ENCODE peak calls at places on chromosomes 3 and 15, in four cellular contexts. L, J, V and S are unnamed samples.

GRCh38 chr3:187196573-187197094 is 652 bp upstream of the RTP1 start:
- DNase-seq in V (no peak), L (no peak), J (no peak), S (no peak)

GRCh38 chr3:45462522-45463262 is 74.3 kb downstream of the LARS2 start:
- DNase-seq in L (no peak), J (no peak), V (no peak), S (peak; percentile 5)

GRCh38 chr3:74267583-74268184 is 346.8 kb downstream of the CNTN3 start:
- DNase-seq in V (peak; percentile 75), J (peak; percentile 69), L (no peak), S (peak; percentile 30)

GRCh38 chr3:13853978-13854296 is 25.9 kb downstream of the WNT7A start:
- DNase-seq in J (no peak), V (no peak), L (no peak), S (no peak)

GRCh38 chr3:102235679-102236078 is 199.1 kb upstream of the ZPLD1 start:
- DNase-seq in J (no peak), V (peak; percentile 28), L (no peak), S (peak; percentile 60)

GRCh38 chr15:73939138-73939537 is 12.9 kb downstream of the LOXL1 start:
- DNase-seq in J (no peak), L (peak; percentile 6), V (no peak), S (no peak)

GRCh38 chr3:101809178-101810022 is 30.4 kb downstream of the NXPE3 start:
- DNase-seq in L (no peak), J (peak; percentile 54), V (peak; percentile 18), S (peak; percentile 34)

GRCh38 chr3:100737334-100737733 is 28.0 kb downstream of the TFG start:
- DNase-seq in L (no peak), V (no peak), J (no peak), S (no peak)

GRCh38 chr3:170483485-170484262 is 65.0 kb downstream of the CLDN11 start:
- DNase-seq in J (no peak), L (no peak), V (no peak), S (no peak)

GRCh38 chr15:56467626-56468025 is 2.7 kb upstream of the MNS1 start:
- DNase-seq in V (no peak), J (no peak), L (no peak), S (no peak)

GRCh38 chr3:139679218-139679617 is 1.4 kb upstream of the NMNAT3 start:
- DNase-seq in L (no peak), V (no peak), J (no peak), S (no peak)

GRCh38 chr15:82184776-82185175 is 77.8 kb downstream of the EFL1 start:
- DNase-seq in J (no peak), V (no peak), L (no peak), S (no peak)

GRCh38 chr15:57356178-57356577 is 20.1 kb upstream of the CGNL1 start:
- DNase-seq in J (no peak), L (no peak), V (no peak), S (no peak)

GRCh38 chr3:186151077-186151971 is 42.4 kb upstream of the ETV5 start:
- DNase-seq in L (no peak), V (no peak), J (peak; percentile 35), S (no peak)

GRCh38 chr3:140859592-140860336 is 81.9 kb upstream of the SLC25A36 start:
- DNase-seq in J (no peak), V (no peak), L (no peak), S (no peak)

GRCh38 chr15:65192016-65192415 is 6.9 kb upstream of the CLPX start:
- DNase-seq in J (no peak), V (peak; percentile 79), L (no peak), S (no peak)

GRCh38 chr15:52515343-52515742 is 13.3 kb downstream of the MYO5A start:
- DNase-seq in J (no peak), V (no peak), L (no peak), S (no peak)

GRCh38 chr3:61669676-61670299 is 108.4 kb downstream of the PTPRG start:
- DNase-seq in L (no peak), V (no peak), J (no peak), S (peak; percentile 71)

GRCh38 chr3:12187448-12188327 is 29.0 kb upstream of the TIMP4 start:
- DNase-seq in L (peak; percentile 26), J (peak; percentile 26), V (no peak), S (peak; percentile 64)

GRCh38 chr15:38828031-38828532 is 263.5 kb upstream of the RASGRP1 start:
- DNase-seq in L (no peak), J (no peak), V (no peak), S (no peak)

GRCh38 chr15:25784141-25784540 is 79.0 kb downstream of the ATP10A start:
- DNase-seq in L (no peak), J (no peak), V (no peak), S (no peak)

GRCh38 chr15:68401496-68402431 is 30.2 kb downstream of the ITGA11 start:
- DNase-seq in J (no peak), L (peak; percentile 11), V (peak; percentile 2), S (no peak)

GRCh38 chr15:76843269-76843668 is 61.9 kb downstream of the SCAPER start:
- DNase-seq in J (no peak), L (no peak), V (no peak), S (no peak)

GRCh38 chr15:47715856-47716445 is 1.4 kb upstream of the SEMA6D start:
- DNase-seq in V (peak; percentile 33), J (no peak), L (no peak), S (peak; percentile 62)

GRCh38 chr15:66066439-66066838 is 187.1 kb downstream of the MEGF11 start:
- DNase-seq in J (no peak), V (no peak), L (no peak), S (no peak)

GRCh38 chr3:31244929-31245817 is 287.6 kb upstream of the STT3B start:
- DNase-seq in V (no peak), J (no peak), L (no peak), S (no peak)

GRCh38 chr3:45054196-45054857 is 28.2 kb downstream of the CLEC3B start:
- DNase-seq in V (no peak), J (no peak), L (no peak), S (no peak)

GRCh38 chr3:187132666-187133065 is 6.6 kb downstream of the RPL39L start:
- DNase-seq in V (no peak), L (no peak), J (no peak), S (no peak)

GRCh38 chr3:185205865-185206264 is 48.0 kb downstream of the EHHADH start:
- DNase-seq in V (no peak), L (no peak), J (no peak), S (no peak)

GRCh38 chr15:29083161-29083560 is 186.5 kb downstream of the NSMCE3 start:
- DNase-seq in J (no peak), L (no peak), V (no peak), S (no peak)

GRCh38 chr3:168081171-168081771 is 14.5 kb downstream of the GOLIM4 start:
- DNase-seq in L (no peak), J (no peak), V (no peak), S (no peak)

GRCh38 chr15:75107905-75108838 is 84.8 kb downstream of the PPCDC start:
- DNase-seq in L (no peak), J (peak; percentile 48), V (no peak), S (no peak)

GRCh38 chr3:11507719-11508118 is 136.0 kb downstream of the VGLL4 start:
- DNase-seq in L (no peak), J (no peak), V (no peak), S (no peak)

GRCh38 chr15:94235041-94235440 is 3.7 kb downstream of the MCTP2 start:
- DNase-seq in V (no peak), L (no peak), J (no peak), S (no peak)

GRCh38 chr3:64191822-64192221 is 33.4 kb downstream of the PRICKLE2 start:
- DNase-seq in V (no peak), L (no peak), J (no peak), S (no peak)

GRCh38 chr3:194579091-194579606 is 54.1 kb downstream of the TMEM44 start:
- DNase-seq in V (peak; percentile 26), L (no peak), J (no peak), S (no peak)

GRCh38 chr3:169362261-169362660 is 301.3 kb downstream of the MECOM start:
- DNase-seq in L (no peak), V (no peak), J (peak; percentile 65), S (peak; percentile 5)

GRCh38 chr15:59035157-59035556 is 47.7 kb downstream of the RNF111 start:
- DNase-seq in V (no peak), L (no peak), J (no peak), S (no peak)

DNA sequence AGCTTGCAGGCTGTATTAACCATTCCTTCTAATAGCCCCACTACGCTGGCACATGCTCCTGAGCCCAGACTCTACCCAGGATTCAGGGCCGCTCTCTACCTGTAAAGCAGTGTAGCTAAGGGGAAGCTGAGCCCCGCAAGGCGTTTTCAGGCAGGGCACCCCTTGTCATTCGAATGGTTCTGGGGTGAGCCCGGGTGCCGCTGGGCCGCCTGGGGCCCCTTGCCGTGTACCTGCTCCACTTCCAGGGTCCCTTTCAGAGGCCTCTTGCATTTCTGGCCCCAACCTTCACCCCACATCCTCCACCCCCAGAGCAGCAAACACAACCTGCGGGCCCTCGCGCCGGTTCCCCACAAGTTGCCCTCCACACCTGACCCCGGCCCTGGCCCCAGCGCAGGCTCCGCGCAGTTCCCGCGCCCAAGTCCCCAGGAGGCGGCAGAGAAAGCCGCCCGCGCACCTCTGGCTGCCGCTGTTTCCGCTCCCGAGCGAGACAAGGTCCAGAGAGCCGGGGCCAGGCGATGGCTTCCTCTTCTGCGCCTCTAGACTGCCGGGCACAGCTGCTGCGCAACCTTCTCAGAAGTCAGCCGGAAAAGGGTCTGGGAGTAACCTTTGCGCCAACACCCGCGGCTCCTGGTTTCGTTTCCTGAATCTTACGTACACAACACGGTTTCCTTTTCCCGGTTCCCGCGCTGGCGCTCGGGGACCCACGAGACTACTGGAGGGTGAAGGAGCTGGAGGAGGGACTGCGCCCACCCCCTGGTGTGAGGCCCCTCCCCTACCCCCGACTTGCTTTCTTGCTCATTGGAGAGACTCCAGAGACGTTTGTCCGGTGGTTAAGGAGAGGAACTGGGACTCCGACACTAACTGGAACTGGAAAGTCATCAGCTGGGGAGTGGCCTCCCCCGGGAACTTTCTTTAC is at the start of gene PLSCR1:
- DNase-seq in J (peak; percentile 96), L (peak; percentile 94), V (peak; percentile 95), S (peak; percentile 89)
- TF ChIP-seq POLR2A in J (peak; percentile 83), L (peak; percentile 75), V (no peak), S (peak; percentile 70)

DNA sequence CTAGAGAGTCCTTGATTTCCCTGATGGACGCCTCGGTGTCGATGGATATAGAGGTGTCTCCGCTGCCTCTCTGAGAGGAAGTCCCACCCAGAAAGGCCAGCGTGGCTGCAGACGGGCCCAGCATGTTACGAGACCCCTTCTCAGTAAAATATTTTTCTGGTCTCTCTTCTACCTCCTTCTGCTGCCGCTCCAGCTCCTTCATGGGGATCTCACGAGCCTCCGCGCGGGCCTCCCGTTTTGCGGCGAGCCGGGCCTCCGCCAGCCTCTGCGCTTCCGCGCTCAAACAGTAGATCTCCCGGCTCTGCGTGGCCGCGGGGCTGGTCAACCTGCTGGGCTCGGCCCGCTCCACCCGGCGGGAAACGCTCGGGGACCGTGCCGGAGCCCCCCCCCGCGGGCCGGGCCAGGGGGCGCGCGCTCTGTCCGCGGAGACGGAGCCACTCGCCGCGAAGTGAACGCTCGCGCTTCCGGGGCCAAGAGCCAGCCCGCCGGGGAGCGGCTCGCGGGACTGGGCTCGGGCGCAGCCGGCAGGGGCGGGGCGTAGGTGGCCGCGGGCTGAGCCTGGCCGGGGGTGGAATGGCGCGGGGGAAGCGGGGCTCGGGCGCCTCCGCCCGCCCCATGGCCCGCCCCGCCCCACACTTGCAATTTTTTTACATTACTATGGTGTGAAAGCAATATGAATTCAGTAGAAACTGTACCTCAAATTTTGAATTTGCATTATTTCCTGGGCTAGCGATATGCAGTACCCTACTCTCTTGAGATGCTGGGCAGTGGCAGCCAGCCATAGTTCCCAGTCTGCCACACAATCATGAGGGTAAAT is 10.2 kb upstream of the KCNMB3 start:
- DNase-seq in V (peak; percentile 74), J (peak; percentile 75), L (peak; percentile 78), S (peak; percentile 70)
- TF ChIP-seq POLR2A in V (no peak), J (peak; percentile 67), L (peak; percentile 33), S (no peak)

GRCh38 chr15:36426696-36427095 is 152.7 kb upstream of the CDIN1 start:
- DNase-seq in J (no peak), L (no peak), V (no peak), S (no peak)
- TF ChIP-seq POLR2A in J (no peak), L (no peak), V (no peak), S (no peak)

GRCh38 chr3:127536818-127537810 is 53.4 kb downstream of the TPRA1 start:
- DNase-seq in L (no peak), J (no peak), V (no peak), S (no peak)
- TF ChIP-seq POLR2A in L (no peak), J (no peak), V (no peak), S (no peak)